ENCODE peak calls at places on chromosomes 6 and 20, in ten cellular contexts. H, B, M, G, E, V, U, A, S and I are unnamed samples.

GRCh38 chr6:125169058-125169457 is 15.5 kb downstream of the TPD52L1 start:
- DNase-seq in H (no peak), B (peak; percentile 16), U (no peak), S (peak; percentile 82), M (no peak), A (no peak), G (no peak), V (no peak), E (no peak), I (no peak)

GRCh38 chr6:105619971-105620741 is 217.3 kb upstream of the PREP start:
- DNase-seq in V (no peak), E (no peak), M (no peak), B (no peak), U (no peak), G (no peak), A (no peak), H (no peak), S (no peak), I (no peak)

GRCh38 chr20:25256226-25256859 is 8.5 kb downstream of the PYGB start:
- DNase-seq in G (no peak), S (no peak), V (no peak), B (no peak), U (no peak), H (no peak), M (no peak), E (no peak), A (no peak), I (no peak)

GRCh38 chr6:27865952-27866369 is 46.2 kb downstream of the OR2B2 start:
- DNase-seq in M (no peak), V (peak; percentile 38), B (peak; percentile 13), H (peak; percentile 29), U (peak; percentile 16), A (no peak), G (no peak), E (peak; percentile 42), S (no peak), I (no peak)

GRCh38 chr20:45444050-45444449 is 25.5 kb upstream of the WFDC2 start:
- DNase-seq in H (no peak), V (no peak), S (no peak), U (no peak), G (no peak), A (no peak), B (no peak), E (no peak), M (no peak), I (no peak)

GRCh38 chr6:17017416-17017815 is 84.4 kb upstream of the STMND1 start:
- DNase-seq in U (no peak), G (no peak), S (no peak), H (no peak), V (no peak), M (no peak), E (no peak), B (no peak), A (no peak), I (no peak)

GRCh38 chr6:143410859-143411270 is 39.6 kb downstream of the ADAT2 start:
- DNase-seq in G (no peak), M (no peak), H (no peak), E (no peak), V (no peak), S (no peak), A (peak; percentile 95), U (no peak), B (peak; percentile 67), I (no peak)

GRCh38 chr6:3357669-3358068 is 98.9 kb downstream of the PSMG4 start:
- DNase-seq in V (no peak), B (no peak), G (no peak), M (no peak), E (no peak), H (no peak), U (no peak), S (no peak), A (no peak), I (no peak)

GRCh38 chr6:109690373-109690739 is 646 bp downstream of the AK9 start:
- DNase-seq in V (peak; percentile 88), M (peak; percentile 62), E (peak; percentile 77), H (peak; percentile 74), G (peak; percentile 49), B (no peak), A (peak; percentile 15), S (peak; percentile 64), U (peak; percentile 48), I (peak; percentile 55)

GRCh38 chr6:90485615-90486277 is 101.1 kb downstream of the MAP3K7 start:
- DNase-seq in M (no peak), H (no peak), U (no peak), E (no peak), B (no peak), G (no peak), V (no peak), S (no peak), A (no peak), I (no peak)

GRCh38 chr20:34629904-34630303 is 47.0 kb downstream of the PIGU start:
- DNase-seq in G (no peak), A (no peak), S (no peak), E (no peak), U (no peak), V (no peak), B (no peak), M (no peak), H (no peak), I (no peak)

GRCh38 chr20:7627734-7628663 is 312.3 kb downstream of the HAO1 start:
- DNase-seq in S (no peak), U (no peak), A (no peak), G (no peak), H (no peak), E (no peak), M (no peak), B (no peak), V (no peak), I (no peak)

GRCh38 chr6:163585932-163586437 is 171.5 kb downstream of the QKI start:
- DNase-seq in E (peak; percentile 66), B (peak; percentile 69), U (no peak), A (no peak), H (no peak), M (no peak), V (no peak), G (no peak), S (peak; percentile 79), I (no peak)
- TF ChIP-seq CTCF in E (no peak), B (no peak), U (no peak), A (no peak), H (no peak), M (no peak), V (no peak), G (no peak), S (no peak), I (no peak)

DNA sequence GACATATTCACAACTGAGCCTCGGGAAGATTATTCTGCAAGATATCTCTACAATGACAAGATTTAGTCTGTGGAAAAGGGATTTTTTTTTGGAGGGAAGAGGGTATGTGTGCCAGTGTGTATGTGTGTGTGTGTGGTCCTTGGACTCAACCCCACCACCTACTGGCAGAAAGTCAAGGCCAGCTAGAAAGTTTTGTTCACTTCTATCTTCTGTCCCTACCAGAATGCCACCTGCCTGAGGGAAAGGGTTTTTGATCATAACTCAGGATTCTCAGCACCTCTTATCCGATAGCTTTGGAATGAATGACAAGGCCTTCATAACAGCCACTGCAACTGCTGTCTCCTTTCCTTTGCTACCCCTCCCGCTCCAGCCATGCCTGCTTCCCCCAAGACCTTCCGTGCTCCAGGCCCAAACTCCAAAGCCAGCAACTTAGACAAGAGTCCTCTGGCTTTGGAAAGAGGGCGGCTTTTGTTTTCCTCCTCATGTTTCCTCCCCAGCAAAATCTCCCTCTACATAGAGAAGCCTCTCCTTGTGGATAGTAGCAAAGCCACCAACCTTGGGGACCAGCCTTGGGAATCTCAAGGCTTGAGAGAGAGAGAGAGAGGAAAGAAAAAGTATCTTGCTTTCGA is 18.6 kb downstream of the BTN3A1 start:
- DNase-seq in G (no peak), H (peak; percentile 52), M (no peak), E (peak; percentile 47), V (peak; percentile 24), B (peak; percentile 55), S (peak; percentile 33), U (peak; percentile 38), A (peak; percentile 61), I (no peak)
- TF ChIP-seq CTCF in G (peak; percentile 30), H (peak; percentile 45), M (peak; percentile 58), E (peak; percentile 41), V (no peak), B (peak; percentile 72), S (peak; percentile 43), U (peak; percentile 54), A (peak; percentile 74), I (peak; percentile 62)

DNA sequence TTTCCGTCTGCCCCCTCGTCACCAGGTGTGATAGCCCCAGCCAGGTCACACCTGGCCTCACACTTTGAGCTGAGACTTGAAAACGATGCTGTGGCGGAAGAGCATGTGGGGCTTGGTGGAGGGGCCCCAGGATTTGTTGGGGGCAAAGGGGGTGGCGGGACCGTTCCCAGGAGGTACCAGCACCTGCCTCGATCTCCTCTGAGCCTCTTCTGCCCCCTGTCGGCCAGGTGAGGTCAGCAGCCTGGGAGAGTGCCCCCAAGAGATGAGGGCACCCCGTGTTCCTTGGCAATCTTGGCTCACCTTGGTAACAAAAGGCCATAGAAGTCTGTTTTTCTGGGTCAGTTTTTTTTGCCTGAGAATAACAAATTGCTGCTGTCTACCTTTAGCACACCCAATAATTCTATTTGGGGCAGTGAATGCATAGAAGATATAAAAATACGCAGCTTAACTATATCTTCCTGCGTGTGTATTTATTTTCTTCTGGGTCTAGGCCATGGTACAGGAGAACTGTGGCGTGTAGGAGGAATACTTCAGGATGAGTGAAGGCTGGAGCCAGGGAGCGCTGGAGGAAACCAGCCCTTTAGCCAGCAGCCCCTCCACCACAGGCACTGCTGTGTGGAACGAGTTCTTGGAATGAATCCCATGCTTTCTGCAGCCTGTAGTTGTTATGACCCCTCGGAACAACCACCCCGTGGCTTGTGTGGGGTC is 25.2 kb downstream of the SPATA2 start:
- DNase-seq in E (no peak), S (no peak), B (no peak), U (no peak), V (peak; percentile 82), A (no peak), M (no peak), G (no peak), H (no peak), I (no peak)
- TF ChIP-seq CTCF in E (no peak), S (no peak), B (peak; percentile 33), U (no peak), V (peak; percentile 76), A (peak; percentile 77), M (peak; percentile 37), G (no peak), H (no peak), I (peak; percentile 44)

GRCh38 chr6:98841114-98841513 is 6.7 kb downstream of the POU3F2 start:
- DNase-seq in V (no peak), U (no peak), M (no peak), A (no peak), B (no peak), G (no peak), E (no peak), S (no peak), H (no peak), I (no peak)

GRCh38 chr6:98840385-98840784 is 6.0 kb downstream of the POU3F2 start:
- DNase-seq in A (no peak), M (no peak), H (no peak), S (no peak), V (no peak), B (no peak), U (no peak), E (no peak), G (no peak), I (no peak)

GRCh38 chr6:98838027-98838426 is 3.7 kb downstream of the POU3F2 start:
- DNase-seq in A (no peak), U (no peak), E (no peak), M (no peak), V (no peak), H (no peak), G (no peak), S (no peak), B (no peak), I (no peak)

GRCh38 chr6:98841589-98842488 is 7.5 kb downstream of the POU3F2 start:
- DNase-seq in G (no peak), M (no peak), U (no peak), A (no peak), V (no peak), E (no peak), B (no peak), H (no peak), S (no peak), I (no peak)

GRCh38 chr6:98839788-98840361 is 5.5 kb downstream of the POU3F2 start:
- DNase-seq in U (peak; percentile 46), G (peak; percentile 51), B (peak; percentile 19), E (no peak), H (peak; percentile 43), S (no peak), A (peak; percentile 27), V (no peak), M (no peak), I (no peak)
- TF ChIP-seq CTCF in U (no peak), G (peak; percentile 63), B (peak; percentile 70), E (no peak), H (peak; percentile 39), S (no peak), A (peak; percentile 58), V (no peak), M (peak; percentile 68), I (peak; percentile 46)